ENCODE peak calls at places on chromosome X, in ten cellular contexts. A is GM04503; R is AML-193; C is activated naive CD8-positive, alpha-beta T cell treated with anti-CD3 and anti-CD28 coated beads, Interleukin-2, amount 50 U/mL, for 16 hours; I is effector memory CD8-positive, alpha-beta T cell; V is nucleus accumbens; G is erythroblast; N is MCF 10A; Z is amygdala; X is foreskin melanocyte. H is an unnamed sample.

GRCh38 chrX:121000589-121000988 is 15.0 kb upstream of the CT47A1 start:
- DNase-seq in A (no peak), R (no peak), C (no peak), I (no peak), V (no peak), G (peak; percentile 0), N (peak; percentile 71), Z (no peak), X (no peak), H (no peak)

GRCh38 chrX:45601052-45601451 is 400.4 kb upstream of the DIPK2B start:
- DNase-seq in A (no peak), R (no peak), C (no peak), I (no peak), V (no peak), G (no peak), N (no peak), Z (no peak), X (no peak), H (no peak)

GRCh38 chrX:7108995-7109634 is 38.4 kb upstream of the STS start:
- DNase-seq in A (no peak), R (no peak), C (no peak), I (no peak), V (no peak), G (no peak), N (no peak), Z (no peak), X (no peak), H (peak; percentile 2)

GRCh38 chrX:6448003-6448402 is 86.9 kb downstream of the VCX3A start:
- DNase-seq in A (no peak), R (no peak), C (no peak), I (no peak), V (no peak), G (no peak), N (no peak), Z (no peak), X (no peak), H (no peak)

GRCh38 chrX:103831342-103831802 is 685 bp downstream of the RAB9B start:
- DNase-seq in A (no peak), R (peak; percentile 20), C (no peak), I (peak; percentile 24), V (no peak), G (no peak), N (peak; percentile 53), Z (no peak), X (no peak), H (no peak)

GRCh38 chrX:117532339-117532738 is 584.3 kb downstream of the KLHL13 start:
- DNase-seq in A (no peak), R (no peak), C (no peak), I (no peak), V (no peak), G (no peak), N (no peak), Z (no peak), X (no peak), H (no peak)

GRCh38 chrX:49838374-49838773 is 9.3 kb downstream of the PAGE4 start:
- DNase-seq in A (no peak), R (no peak), C (no peak), I (no peak), V (no peak), G (peak; percentile 38), N (peak; percentile 51), Z (no peak), X (no peak), H (peak; percentile 0)

GRCh38 chrX:15310117-15310516 is 5.3 kb downstream of the ASB11 start:
- DNase-seq in A (no peak), R (no peak), C (no peak), I (no peak), V (no peak), G (no peak), N (peak; percentile 9), Z (no peak), X (peak; percentile 76), H (no peak)

GRCh38 chrX:37958493-37959211 is 47.7 kb upstream of the SYTL5 start:
- DNase-seq in A (no peak), R (no peak), C (no peak), I (no peak), V (no peak), G (no peak), N (no peak), Z (no peak), X (peak; percentile 44), H (peak; percentile 4)

H was measured in kidney glomerular epithelial cell.